ENCODE peak calls at places on chromosomes 2 and 18, in five cellular contexts. K, I, A, F and Q are unnamed samples.

GRCh38 chr2:128413014-128413717 is 94.5 kb upstream of the HS6ST1 start:
- DNase-seq in K (no peak), I (no peak), A (no peak), F (peak; percentile 39), Q (no peak)

GRCh38 chr2:240391111-240392051 is 44.1 kb upstream of the GPC1 start:
- DNase-seq in K (no peak), I (no peak), A (no peak), F (no peak), Q (no peak)

GRCh38 chr2:217835931-217836881 is 166.6 kb downstream of the TNS1 start:
- DNase-seq in K (no peak), I (peak; percentile 25), A (no peak), F (no peak), Q (no peak)

GRCh38 chr18:24270937-24271380 is 126.7 kb downstream of the OSBPL1A start:
- DNase-seq in K (no peak), I (peak; percentile 61), A (no peak), F (no peak), Q (peak; percentile 52)

GRCh38 chr18:62603211-62603610 is 80.4 kb downstream of the ZCCHC2 start:
- DNase-seq in K (no peak), I (no peak), A (no peak), F (no peak), Q (no peak)

GRCh38 chr2:42252464-42252863 is 83.3 kb downstream of the EML4 start:
- DNase-seq in K (no peak), I (no peak), A (no peak), F (no peak), Q (no peak)

GRCh38 chr2:64952896-64953482 is 36.2 kb upstream of the SLC1A4 start:
- DNase-seq in K (no peak), I (peak; percentile 16), A (no peak), F (no peak), Q (peak; percentile 83)

GRCh38 chr2:18949871-18950597 is 360.7 kb upstream of the NT5C1B start:
- DNase-seq in K (no peak), I (peak; percentile 13), A (peak; percentile 36), F (no peak), Q (peak; percentile 55)

GRCh38 chr18:30121397-30121796 is 921.1 kb downstream of the DSC3 start:
- DNase-seq in K (no peak), I (no peak), A (no peak), F (no peak), Q (no peak)

GRCh38 chr2:60710707-60711106 is 45.4 kb upstream of the PAPOLG start:
- DNase-seq in K (no peak), I (no peak), A (peak; percentile 22), F (no peak), Q (no peak)

GRCh38 chr2:204145197-204146190 is 208.9 kb downstream of the ICOS start:
- DNase-seq in K (peak; percentile 78), I (peak; percentile 79), A (peak; percentile 87), F (peak; percentile 89), Q (peak; percentile 64)

GRCh38 chr2:27370816-27371620 is 602 bp downstream of the SNX17 start:
- DNase-seq in K (peak; percentile 36), I (peak; percentile 59), A (peak; percentile 46), F (peak; percentile 78), Q (peak; percentile 40)

GRCh38 chr2:78861546-78861945 is 164.0 kb upstream of the REG3G start:
- DNase-seq in K (peak; percentile 28), I (no peak), A (peak; percentile 28), F (no peak), Q (no peak)

GRCh38 chr2:12796617-12797016 is 79.9 kb downstream of the TRIB2 start:
- DNase-seq in K (no peak), I (no peak), A (peak; percentile 84), F (no peak), Q (no peak)

GRCh38 chr18:79902640-79903039 is 48.8 kb downstream of the SLC66A2 start:
- DNase-seq in K (no peak), I (no peak), A (no peak), F (no peak), Q (no peak)

GRCh38 chr2:236177604-236177966 is 9.4 kb upstream of the GBX2 start:
- DNase-seq in K (peak; percentile 79), I (peak; percentile 56), A (peak; percentile 50), F (no peak), Q (no peak)

GRCh38 chr2:161796192-161796591 is 172.0 kb downstream of the SLC4A10 start:
- DNase-seq in K (no peak), I (peak; percentile 8), A (peak; percentile 16), F (no peak), Q (no peak)

GRCh38 chr2:17160594-17160993 is 357.6 kb downstream of the RAD51AP2 start:
- DNase-seq in K (no peak), I (no peak), A (no peak), F (no peak), Q (no peak)

GRCh38 chr2:71071681-71072398 is 3.4 kb downstream of the NAGK start:
- DNase-seq in K (no peak), I (no peak), A (no peak), F (peak; percentile 67), Q (no peak)

GRCh38 chr2:191303349-191304005 is 58.3 kb downstream of the MYO1B start:
- DNase-seq in K (no peak), I (no peak), A (no peak), F (no peak), Q (no peak)

GRCh38 chr2:217993817-217994459 is 8.9 kb downstream of the TNS1 start:
- DNase-seq in K (peak; percentile 82), I (peak; percentile 39), A (peak; percentile 77), F (peak; percentile 89), Q (no peak)

GRCh38 chr2:127041259-127041970 is 65.5 kb downstream of the BIN1 start:
- DNase-seq in K (no peak), I (no peak), A (no peak), F (peak; percentile 42), Q (no peak)